ENCODE peak calls at places on chromosomes 1 and 21, in five cellular contexts. Y is WTC11, K is A549, N is K562, V is GM12878. X is an unnamed sample.

GRCh38 chr21:40254540-40255455 is 387.6 kb downstream of the PCP4 start:
- DNase-seq in Y (no peak), K (no peak), N (no peak), V (no peak), X (no peak)

GRCh38 chr1:101150676-101151075 is 86.1 kb upstream of the S1PR1 start:
- DNase-seq in Y (no peak), K (no peak), N (no peak), V (no peak), X (peak)

GRCh38 chr1:212293579-212293978 is 8.4 kb downstream of the PPP2R5A start:
- DNase-seq in Y (no peak), K (no peak), N (peak), V (no peak), X (no peak)

GRCh38 chr1:193366764-193367507 is 180.5 kb upstream of the B3GALT2 start:
- DNase-seq in Y (no peak), K (no peak), N (no peak), V (no peak), X (no peak)

GRCh38 chr1:217525773-217526490 is 105.0 kb downstream of the GPATCH2 start:
- DNase-seq in Y (no peak), K (no peak), N (no peak), V (no peak), X (no peak)

GRCh38 chr1:110163591-110163990 is 13.3 kb downstream of the SLC6A17 start:
- DNase-seq in Y (no peak), K (no peak), N (no peak), V (no peak), X (no peak)

GRCh38 chr1:200654660-200655059 is 15.0 kb downstream of the DDX59 start:
- DNase-seq in Y (no peak), K (no peak), N (no peak), V (no peak), X (no peak)

GRCh38 chr1:99818063-99818699 is 32.0 kb upstream of the AGL start:
- DNase-seq in Y (no peak), K (no peak), N (no peak), V (no peak), X (no peak)

GRCh38 chr1:94804442-94804837 is 15.7 kb upstream of the SLC44A3 start:
- DNase-seq in Y (no peak), K (no peak), N (no peak), V (no peak), X (no peak)

GRCh38 chr1:209652873-209653401 is 712 bp upstream of the LAMB3 start:
- DNase-seq in Y (peak), K (no peak), N (peak), V (no peak), X (peak)

GRCh38 chr1:65965112-65965511 is 172.4 kb downstream of the PDE4B start:
- DNase-seq in Y (no peak), K (no peak), N (no peak), V (no peak), X (no peak)

GRCh38 chr1:224175615-224176014 is 7.4 kb upstream of the DEGS1 start:
- DNase-seq in Y (peak), K (no peak), N (no peak), V (no peak), X (no peak)

GRCh38 chr1:89454845-89455521 is 69.6 kb upstream of the LRRC8B start:
- DNase-seq in Y (peak), K (peak), N (peak), V (no peak), X (peak)

GRCh38 chr1:53341961-53342707 is 14.3 kb upstream of the LRP8 start:
- DNase-seq in Y (no peak), K (no peak), N (no peak), V (no peak), X (no peak)

GRCh38 chr21:14554948-14555347 is 8.8 kb upstream of the SAMSN1 start:
- DNase-seq in Y (no peak), K (no peak), N (no peak), V (no peak), X (no peak)

GRCh38 chr1:246035060-246035531 is 472.0 kb downstream of the SMYD3 start:
- DNase-seq in Y (no peak), K (no peak), N (no peak), V (no peak), X (no peak)

GRCh38 chr1:109886827-109887226 is 23.8 kb upstream of the CSF1 start:
- DNase-seq in Y (no peak), K (no peak), N (no peak), V (no peak), X (no peak)

GRCh38 chr1:32904797-32905196 is 3.6 kb upstream of the TMEM54 start:
- DNase-seq in Y (no peak), K (no peak), N (no peak), V (no peak), X (no peak)

GRCh38 chr1:214665606-214666110 is 62.7 kb downstream of the CENPF start:
- DNase-seq in Y (no peak), K (no peak), N (no peak), V (no peak), X (no peak)

GRCh38 chr1:195714248-195714647 is 894.0 kb downstream of the KCNT2 start:
- DNase-seq in Y (no peak), K (no peak), N (no peak), V (no peak), X (no peak)

GRCh38 chr1:74857676-74858075 is 124.7 kb downstream of the TYW3 start:
- DNase-seq in Y (no peak), K (no peak), N (no peak), V (no peak), X (no peak)

GRCh38 chr1:236868625-236869467 is 73.8 kb downstream of the MTR start:
- DNase-seq in Y (peak), K (peak), N (peak), V (peak), X (peak)

GRCh38 chr21:37195649-37196048 is 71.5 kb downstream of the VPS26C start:
- DNase-seq in Y (no peak), K (no peak), N (no peak), V (no peak), X (no peak)

DNA sequence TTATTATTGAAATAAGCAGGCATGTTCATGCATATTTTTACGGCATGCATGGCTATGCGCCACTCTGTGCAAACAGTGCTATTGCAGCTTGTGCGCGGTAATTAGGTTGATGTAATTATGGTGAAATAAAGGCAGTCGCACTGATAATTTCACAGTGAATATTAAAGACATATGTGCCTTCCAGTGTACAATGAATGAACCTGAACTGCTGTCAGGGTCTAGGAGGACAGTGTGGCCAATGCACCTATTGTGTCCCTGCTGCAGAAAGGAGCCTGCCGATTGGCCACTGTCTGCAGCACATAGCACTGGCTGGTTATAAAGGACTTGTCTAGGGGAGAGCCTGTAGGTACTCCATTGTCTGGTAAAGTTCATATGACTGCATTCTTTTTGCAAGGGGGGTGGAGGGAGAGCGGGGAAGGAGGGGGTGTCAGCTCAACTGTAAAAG is 340.4 kb downstream of the USP25 start:
- DNase-seq in Y (no peak), K (no peak), N (no peak), V (no peak), X (no peak)
- TF ChIP-seq ESRRA in Y (no peak), K (no peak), N (no peak), V (no peak), X (no peak)

GRCh38 chr1:67953301-67953700 is 97.1 kb downstream of the DIRAS3 start:
- DNase-seq in Y (no peak), K (no peak), N (no peak), V (no peak), X (no peak)
- TF ChIP-seq ESRRA in Y (no peak), K (no peak), N (no peak), V (no peak), X (no peak)

DNA sequence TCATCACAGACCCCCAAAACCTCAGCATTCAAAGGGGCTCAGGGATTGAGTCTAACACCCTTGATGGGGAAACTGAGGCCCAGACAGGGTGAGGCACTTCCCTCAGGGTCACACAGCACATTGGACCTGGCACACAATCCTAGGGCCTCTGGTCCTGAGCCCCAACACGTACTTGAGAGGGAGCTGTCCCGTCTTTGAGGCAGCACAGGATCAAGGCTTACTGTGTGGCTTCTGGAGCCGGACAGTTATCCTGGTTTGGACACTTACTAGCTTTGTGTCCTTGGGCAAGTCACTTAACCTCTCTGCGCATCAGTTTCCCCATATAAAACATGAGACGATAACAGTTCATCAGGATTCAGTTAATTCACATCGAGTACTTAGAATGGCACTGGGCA is 26.5 kb downstream of the RUNX3 start:
- DNase-seq in Y (no peak), K (no peak), N (no peak), V (no peak), X (no peak)
- TF ChIP-seq ESRRA in Y (no peak), K (no peak), N (no peak), V (no peak), X (no peak)

DNA sequence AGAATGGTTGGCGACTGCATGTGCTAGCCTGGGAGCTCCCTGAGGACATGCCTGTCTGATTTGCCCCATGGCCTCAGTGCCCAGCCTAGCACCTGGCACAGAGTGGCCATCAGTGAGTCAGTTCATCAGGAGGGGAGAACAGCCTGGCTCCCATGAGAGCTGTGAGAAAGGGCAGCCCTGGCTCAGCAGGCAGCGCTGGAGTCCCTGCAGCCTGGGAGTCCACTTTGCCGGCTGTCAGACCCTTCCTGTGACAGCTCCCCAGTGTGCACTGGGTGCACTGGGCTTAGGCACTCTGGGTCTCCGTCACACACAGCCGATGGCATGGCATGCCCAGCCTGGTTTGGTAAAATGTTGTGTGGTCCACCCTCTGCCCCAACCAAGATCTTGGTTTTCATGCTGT is 28.7 kb downstream of the LDLRAP1 start:
- DNase-seq in Y (no peak), K (no peak), N (no peak), V (no peak), X (no peak)
- TF ChIP-seq ESRRA in Y (no peak), K (no peak), N (no peak), V (no peak), X (no peak)

GRCh38 chr1:114457675-114458074 is 53.3 kb downstream of the TRIM33 start:
- DNase-seq in Y (no peak), K (no peak), N (no peak), V (no peak), X (peak)

GRCh38 chr1:114454539-114454938 is 56.5 kb downstream of the TRIM33 start:
- DNase-seq in Y (no peak), K (no peak), N (no peak), V (no peak), X (no peak)

GRCh38 chr1:114453361-114453784 is 57.6 kb downstream of the TRIM33 start:
- DNase-seq in Y (no peak), K (no peak), N (peak), V (no peak), X (peak)

GRCh38 chr1:114456586-114456985 is 54.4 kb downstream of the TRIM33 start:
- DNase-seq in Y (no peak), K (no peak), N (no peak), V (no peak), X (no peak)

GRCh38 chr1:114455102-114455785 is 55.8 kb downstream of the TRIM33 start:
- DNase-seq in Y (no peak), K (no peak), N (no peak), V (no peak), X (no peak)
- TF ChIP-seq ESRRA in Y (no peak), K (no peak), N (no peak), V (no peak), X (no peak)

DNA sequence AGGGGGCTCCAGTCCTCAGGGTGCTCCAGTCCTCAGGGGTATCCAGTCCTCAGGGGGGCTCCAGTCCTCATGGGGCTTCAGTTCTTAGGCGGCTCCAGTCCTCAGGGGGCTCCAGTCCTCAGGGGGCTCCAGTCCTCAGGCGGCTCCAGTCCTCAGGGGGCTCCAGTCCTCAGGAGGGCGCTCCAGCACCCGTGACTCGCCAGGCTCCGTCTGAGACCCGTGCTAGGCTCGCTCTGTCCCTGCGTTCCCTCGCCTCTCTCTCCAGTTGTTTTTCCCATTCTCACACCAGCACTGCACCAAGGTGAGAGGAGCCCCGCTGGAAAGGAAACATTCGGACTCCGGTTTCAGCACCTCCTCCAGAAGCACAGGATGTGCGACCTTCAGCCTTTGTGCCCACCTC is 9.4 kb upstream of the OR2M2 start:
- DNase-seq in Y (no peak), K (no peak), N (no peak), V (no peak), X (no peak)
- TF ChIP-seq ESRRA in Y (no peak), K (no peak), N (no peak), V (no peak), X (no peak)

GRCh38 chr1:155893389-155894142 is 17.6 kb downstream of the RIT1 start:
- DNase-seq in Y (no peak), K (peak), N (no peak), V (no peak), X (peak)
- TF ChIP-seq ESRRA in Y (no peak), K (no peak), N (no peak), V (no peak), X (no peak)

X was measured in HepG2.